ENCODE peak calls at places on chromosomes 5 and 9, in ten cellular contexts. N is BJ; Z is breast epithelium; K is upper lobe of right lung; S is MM.1S; Y is BE2C; T is foreskin fibroblast; C is left ventricle myocardium inferior; W is OCI-LY7; I is CD8-positive, alpha-beta T cell. Q is an unnamed sample.

GRCh38 chr9:78575791-78576190 is 278.9 kb downstream of the PSAT1 start:
- DNase-seq in Z (no peak), S (no peak), C (no peak), Y (no peak), N (no peak), T (no peak), W (no peak), I (no peak), K (no peak), Q (no peak)

GRCh38 chr5:116532762-116533525 is 41.7 kb downstream of the SEMA6A start:
- DNase-seq in Z (no peak), K (no peak), Y (no peak), T (no peak), W (no peak), N (no peak), C (no peak), I (no peak), S (no peak), Q (no peak)

GRCh38 chr9:94644543-94644942 is 5.2 kb upstream of the FBP1 start:
- DNase-seq in S (no peak), Y (no peak), N (no peak), T (no peak), K (no peak), C (peak; percentile 29), I (no peak), Z (no peak), W (no peak), Q (no peak)

GRCh38 chr5:141208478-141208877 is at the start of gene PCDHB12:
- DNase-seq in Y (no peak), K (no peak), Z (no peak), C (no peak), W (peak; percentile 19), I (no peak), N (no peak), T (no peak), S (peak; percentile 37), Q (no peak)

GRCh38 chr9:128828719-128829452 is 708 bp downstream of the SPOUT1 start:
- DNase-seq in I (no peak), T (peak; percentile 32), K (no peak), Z (no peak), N (no peak), C (no peak), Y (no peak), S (no peak), W (no peak), Q (no peak)

GRCh38 chr5:92544042-92544441 is 1037.0 kb downstream of the NR2F1-AS1 start:
- DNase-seq in Z (no peak), S (no peak), N (no peak), T (peak; percentile 54), K (no peak), Y (no peak), I (no peak), W (no peak), C (no peak), Q (no peak)

GRCh38 chr5:135829681-135830383 is 4.6 kb upstream of the SLC25A48 start:
- DNase-seq in Z (peak; percentile 42), S (peak; percentile 63), Y (peak; percentile 78), K (peak; percentile 78), C (peak; percentile 57), N (no peak), I (peak; percentile 19), T (peak; percentile 85), W (peak; percentile 67), Q (peak; percentile 57)

GRCh38 chr9:114619205-114619758 is 8.2 kb downstream of the TMEM268 start:
- DNase-seq in T (no peak), S (peak; percentile 7), Z (no peak), Y (no peak), W (peak; percentile 37), I (no peak), C (no peak), K (peak; percentile 82), N (no peak), Q (peak; percentile 64)

GRCh38 chr9:130896233-130897012 is at the start of gene QRFP:
- DNase-seq in W (peak; percentile 5), I (no peak), T (no peak), K (no peak), S (no peak), Y (peak; percentile 16), N (no peak), Z (no peak), C (no peak), Q (no peak)

GRCh38 chr9:138114501-138115245 is 237.1 kb downstream of the CACNA1B start:
- DNase-seq in T (no peak), Y (no peak), W (no peak), I (no peak), Z (no peak), C (no peak), N (no peak), S (no peak), K (peak; percentile 27), Q (no peak)

GRCh38 chr5:123176224-123176937 is 87.3 kb downstream of the PRDM6 start:
- DNase-seq in C (no peak), S (no peak), K (no peak), Y (no peak), Z (no peak), T (peak; percentile 46), W (no peak), N (no peak), I (no peak), Q (no peak)

GRCh38 chr9:116543731-116544400 is 143.2 kb upstream of the TRIM32 start:
- DNase-seq in C (peak; percentile 66), Z (no peak), N (peak; percentile 49), T (peak; percentile 88), S (no peak), I (no peak), K (no peak), Y (no peak), W (no peak), Q (no peak)

GRCh38 chr5:134289509-134290113 is 63.7 kb upstream of the PPP2CA start:
- DNase-seq in C (no peak), K (no peak), N (peak; percentile 19), T (peak; percentile 87), Y (peak; percentile 66), Z (no peak), S (peak; percentile 67), I (peak; percentile 60), W (peak; percentile 67), Q (peak; percentile 83)

GRCh38 chr5:68547621-68548020 is 332.1 kb downstream of the PIK3R1 start:
- DNase-seq in Z (no peak), K (no peak), S (no peak), I (no peak), C (no peak), N (no peak), T (peak; percentile 39), W (no peak), Y (no peak), Q (no peak)

GRCh38 chr9:119252671-119253299 is 116.5 kb downstream of the BRINP1 start:
- DNase-seq in Z (no peak), S (no peak), Y (no peak), W (no peak), C (no peak), K (no peak), N (no peak), T (no peak), I (no peak), Q (no peak)

GRCh38 chr9:117957267-117957666 is 253.1 kb downstream of the TLR4 start:
- DNase-seq in T (no peak), W (no peak), K (no peak), Z (peak; percentile 75), N (no peak), S (peak; percentile 69), C (no peak), Y (no peak), I (no peak), Q (no peak)

DNA sequence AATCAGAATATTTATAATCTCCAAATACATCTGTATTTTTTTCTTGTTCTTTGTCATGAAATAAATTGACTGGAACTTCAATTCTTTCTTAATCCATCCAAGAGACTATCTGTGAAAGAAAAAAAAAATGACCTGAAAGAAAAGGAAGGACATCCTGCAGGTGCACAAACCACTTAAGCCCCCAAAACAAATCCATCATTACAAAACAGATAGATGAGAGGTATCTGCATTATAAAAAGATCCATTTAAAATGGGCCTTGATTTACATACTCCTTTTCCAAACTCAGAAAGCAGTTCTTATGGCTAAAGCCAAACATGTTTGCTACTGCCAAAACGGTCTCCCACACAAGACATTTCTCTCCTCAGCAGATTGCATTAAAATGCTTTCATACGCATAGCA is 85.5 kb downstream of the ELAVL2 start:
- DNase-seq in Y (no peak), T (no peak), N (no peak), I (no peak), Z (no peak), S (no peak), C (no peak), W (peak; percentile 5), K (no peak), Q (no peak)
- H3K4me3 ChIP-seq in Y (no peak overlapping the region), T (no peak overlapping the region), N (no peak overlapping the region), I (no peak overlapping the region), Z (no peak overlapping the region), S (no peak overlapping the region), C (no peak overlapping the region), W (no peak overlapping the region), K (no peak overlapping the region), Q (no peak overlapping the region)

DNA sequence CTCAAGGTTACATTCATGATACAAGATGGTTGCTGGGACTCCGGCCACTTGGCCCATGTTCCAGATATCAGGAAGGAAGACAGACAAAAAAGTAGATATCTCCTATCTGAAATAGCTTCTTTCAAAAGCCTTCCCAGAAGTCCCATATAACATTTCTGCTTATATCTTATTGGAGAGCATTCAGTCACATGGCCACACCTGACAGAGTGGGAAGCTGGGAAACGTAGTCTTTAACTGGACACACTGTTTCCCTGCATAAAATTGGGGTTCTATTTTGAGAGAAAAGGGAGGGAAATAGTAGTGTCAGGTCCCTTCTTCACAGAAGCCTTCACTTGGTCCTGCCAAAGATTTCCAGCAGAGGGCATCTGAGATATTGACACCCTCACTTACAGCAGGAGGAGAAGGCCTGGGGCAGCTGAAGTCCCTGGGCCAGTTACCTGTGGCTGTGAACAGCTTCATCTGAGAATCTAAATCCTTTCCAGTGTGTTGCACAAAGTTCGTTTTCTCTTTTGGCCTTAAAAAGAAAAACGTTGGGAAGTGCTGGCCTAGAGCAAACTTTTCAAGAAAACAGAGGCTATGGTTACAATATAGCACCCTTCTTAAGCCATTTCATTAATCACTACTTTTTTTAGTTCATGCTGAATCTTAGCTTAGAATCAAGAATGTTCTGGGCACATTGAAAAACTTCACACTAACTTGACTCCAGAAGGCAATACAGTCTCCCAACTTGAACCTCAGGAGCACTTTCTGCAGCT is 33.5 kb downstream of the SPEF2 start:
- DNase-seq in I (peak; percentile 72), N (no peak), C (no peak), Y (peak; percentile 11), Z (no peak), S (peak; percentile 39), K (no peak), W (peak; percentile 83), T (peak; percentile 71), Q (peak; percentile 60)
- TF ChIP-seq CTCF in I (peak; percentile 77), N (peak; percentile 73), C (peak; percentile 52), Y (peak; percentile 18), Z (no peak), S (peak; percentile 52), K (peak; percentile 43), W (peak; percentile 90), T (peak; percentile 60), Q (peak; percentile 52)

GRCh38 chr9:96087669-96088299 is 212.3 kb downstream of the ERCC6L2 start:
- DNase-seq in Z (no peak), I (no peak), W (no peak), K (no peak), N (no peak), T (no peak), S (no peak), C (no peak), Y (no peak), Q (no peak)
- H3K4me3 ChIP-seq in Z (no peak overlapping the region), I (no peak overlapping the region), W (no peak overlapping the region), K (no peak overlapping the region), N (no peak overlapping the region), T (no peak overlapping the region), S (no peak overlapping the region), C (no peak overlapping the region), Y (no peak overlapping the region), Q (no peak overlapping the region)

GRCh38 chr9:108291586-108291932 is 564.2 kb downstream of the ACTL7B start:
- DNase-seq in C (no peak), N (no peak), Y (no peak), S (no peak), W (no peak), T (no peak), Z (no peak), K (no peak), I (no peak), Q (peak; percentile 18)
- TF ChIP-seq CTCF in C (no peak), N (no peak), Y (no peak), S (no peak), W (no peak), T (no peak), Z (no peak), K (no peak), I (no peak), Q (no peak)

Q was measured in GM12865.